ENCODE peak calls at places on chromosomes 7 and 10, in four cellular contexts. B is heart right ventricle, Z is fibroblast of pulmonary artery, K is tibial artery. N is an unnamed sample.

GRCh38 chr10:103858360-103858759 is 3.0 kb upstream of the SH3PXD2A start:
- DNase-seq in B (no peak), Z (no peak), K (no peak), N (no peak)

GRCh38 chr7:495326-495725 is 24.3 kb downstream of the PDGFA start:
- DNase-seq in B (no peak), Z (no peak), K (peak), N (no peak)

GRCh38 chr7:107605223-107605815 is 25.3 kb downstream of the BCAP29 start:
- DNase-seq in B (no peak), Z (no peak), K (no peak), N (no peak)

GRCh38 chr7:26195182-26195581 is 5.4 kb downstream of the HNRNPA2B1 start:
- DNase-seq in B (no peak), Z (no peak), K (no peak), N (no peak)

GRCh38 chr7:109699661-109700060 is 1130.0 kb downstream of the DNAJB9 start:
- DNase-seq in B (no peak), Z (no peak), K (no peak), N (no peak)

GRCh38 chr7:137879357-137880158 is 32.8 kb upstream of the DGKI start:
- DNase-seq in B (no peak), Z (peak), K (no peak), N (no peak)

GRCh38 chr7:111092406-111093160 is 1.7 kb downstream of the LRRN3 start:
- DNase-seq in B (no peak), Z (no peak), K (no peak), N (no peak)

GRCh38 chr7:25093268-25093802 is 31.7 kb downstream of the CYCS start:
- DNase-seq in B (peak), Z (peak), K (no peak), N (peak)

GRCh38 chr10:14186245-14186644 is 144.5 kb downstream of the FRMD4A start:
- DNase-seq in B (no peak), Z (no peak), K (no peak), N (peak)

GRCh38 chr7:112400141-112400540 is 50.1 kb upstream of the IFRD1 start:
- DNase-seq in B (no peak), Z (peak), K (no peak), N (peak)

GRCh38 chr10:63416376-63416775 is 49.4 kb downstream of the JMJD1C start:
- DNase-seq in B (no peak), Z (no peak), K (no peak), N (peak)

GRCh38 chr7:10802526-10802925 is 171.1 kb upstream of the PHF14 start:
- DNase-seq in B (no peak), Z (peak), K (no peak), N (peak)

GRCh38 chr7:76318488-76319353 is 16.2 kb downstream of the HSPB1 start:
- DNase-seq in B (peak), Z (peak), K (peak), N (peak)

GRCh38 chr10:132926070-132926469 is 16.3 kb downstream of the CFAP46 start:
- DNase-seq in B (no peak), Z (no peak), K (no peak), N (no peak)

GRCh38 chr7:78165454-78165853 is 366.9 kb downstream of the PHTF2 start:
- DNase-seq in B (no peak), Z (no peak), K (no peak), N (no peak)

GRCh38 chr7:41886906-41887311 is 184.0 kb upstream of the INHBA start:
- DNase-seq in B (no peak), Z (peak), K (peak), N (peak)

GRCh38 chr10:118496525-118496924 is 98.9 kb downstream of the PRLHR start:
- DNase-seq in B (no peak), Z (no peak), K (no peak), N (no peak)

GRCh38 chr10:128137877-128138276 is 11.7 kb upstream of the MKI67 start:
- DNase-seq in B (no peak), Z (no peak), K (no peak), N (no peak)

GRCh38 chr7:6556196-6556595 is 4.9 kb upstream of the GRID2IP start:
- DNase-seq in B (no peak), Z (no peak), K (no peak), N (no peak)

GRCh38 chr7:41029072-41029492 is 673.8 kb downstream of the INHBA start:
- DNase-seq in B (no peak), Z (peak), K (no peak), N (peak)

GRCh38 chr7:48875300-48875916 is 48.9 kb upstream of the CDC14C start:
- DNase-seq in B (peak), Z (peak), K (no peak), N (peak)

GRCh38 chr10:119616879-119617580 is 20.3 kb upstream of the TIAL1 start:
- DNase-seq in B (peak), Z (peak), K (no peak), N (peak)

GRCh38 chr7:92868683-92869293 is 32.4 kb upstream of the CDK6 start:
- DNase-seq in B (no peak), Z (no peak), K (no peak), N (no peak)

GRCh38 chr7:41007351-41007751 is 695.5 kb downstream of the INHBA start:
- DNase-seq in B (no peak), Z (no peak), K (no peak), N (peak)

GRCh38 chr7:85070967-85071628 is 115.8 kb downstream of the SEMA3D start:
- DNase-seq in B (no peak), Z (peak), K (no peak), N (peak)

GRCh38 chr7:259751-260405 is 30.1 kb upstream of the FOXL3 start:
- DNase-seq in B (no peak), Z (no peak), K (peak), N (no peak)

GRCh38 chr10:84348860-84349259 is 20.5 kb downstream of the CCSER2 start:
- DNase-seq in B (no peak), Z (peak), K (no peak), N (peak)

GRCh38 chr10:19961076-19961811 is 145.0 kb downstream of the PLXDC2 start:
- DNase-seq in B (no peak), Z (no peak), K (no peak), N (no peak)

GRCh38 chr7:144736880-144737493 is 98.9 kb downstream of the TPK1 start:
- DNase-seq in B (no peak), Z (no peak), K (no peak), N (no peak)

GRCh38 chr10:63627376-63627775 is 106.2 kb downstream of the REEP3 start:
- DNase-seq in B (no peak), Z (peak), K (no peak), N (peak)

GRCh38 chr7:39413866-39414668 is 152.1 kb upstream of the YAE1 start:
- DNase-seq in B (peak), Z (peak), K (no peak), N (peak)
- TF ChIP-seq CTCF in B (no peak), Z (no peak), K (no peak), N (no peak)

DNA sequence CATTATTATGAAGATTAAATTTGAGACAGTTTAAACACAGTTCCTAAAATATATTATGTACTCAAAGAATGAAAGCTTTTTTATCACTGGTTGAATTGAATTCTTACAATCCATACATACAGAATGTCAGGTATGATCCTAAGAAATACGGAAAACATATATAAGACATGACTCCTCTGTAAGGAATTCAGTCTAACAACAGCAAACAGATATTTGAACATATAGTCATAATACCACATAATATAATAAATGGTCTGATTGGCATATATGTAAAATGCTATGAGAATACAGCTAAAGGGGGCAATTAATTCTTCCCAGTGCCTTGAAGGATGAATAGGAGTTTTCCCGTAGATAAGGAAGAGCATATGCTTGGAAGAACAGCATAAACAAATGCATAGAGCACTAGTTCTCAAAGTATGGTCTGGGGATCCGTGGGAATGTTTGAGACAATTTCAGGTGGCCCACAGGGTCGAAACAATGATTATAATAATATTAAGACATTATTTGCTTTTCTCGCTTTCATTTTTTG is 10.6 kb upstream of the ARID5B start:
- DNase-seq in B (no peak), Z (no peak), K (no peak), N (no peak)
- H3K4me3 ChIP-seq in B (no peak), Z (no peak), K (no peak), N (no peak)

DNA sequence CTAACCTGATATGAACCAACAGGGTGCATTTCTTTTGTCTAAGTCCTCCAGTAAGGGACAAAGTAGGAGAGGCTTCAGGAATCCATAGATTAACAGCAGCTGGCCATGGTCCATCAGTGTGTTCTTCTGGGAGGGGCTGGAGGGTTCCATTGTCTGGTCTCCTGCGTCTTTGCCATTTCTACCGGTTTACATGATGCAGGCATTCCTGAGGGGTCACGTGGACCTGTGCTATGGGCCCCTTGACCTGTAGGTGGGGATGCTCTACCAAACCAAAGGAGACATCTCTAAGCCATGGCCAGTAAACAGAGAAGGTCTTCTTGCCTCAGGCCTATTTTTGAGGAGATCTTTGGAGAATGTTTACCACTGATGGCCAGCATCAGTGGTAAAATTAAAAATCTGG is 28.7 kb upstream of the HABP2 start:
- DNase-seq in B (no peak), Z (no peak), K (peak), N (no peak)
- TF ChIP-seq CTCF in B (no peak), Z (no peak), K (no peak), N (no peak)

DNA sequence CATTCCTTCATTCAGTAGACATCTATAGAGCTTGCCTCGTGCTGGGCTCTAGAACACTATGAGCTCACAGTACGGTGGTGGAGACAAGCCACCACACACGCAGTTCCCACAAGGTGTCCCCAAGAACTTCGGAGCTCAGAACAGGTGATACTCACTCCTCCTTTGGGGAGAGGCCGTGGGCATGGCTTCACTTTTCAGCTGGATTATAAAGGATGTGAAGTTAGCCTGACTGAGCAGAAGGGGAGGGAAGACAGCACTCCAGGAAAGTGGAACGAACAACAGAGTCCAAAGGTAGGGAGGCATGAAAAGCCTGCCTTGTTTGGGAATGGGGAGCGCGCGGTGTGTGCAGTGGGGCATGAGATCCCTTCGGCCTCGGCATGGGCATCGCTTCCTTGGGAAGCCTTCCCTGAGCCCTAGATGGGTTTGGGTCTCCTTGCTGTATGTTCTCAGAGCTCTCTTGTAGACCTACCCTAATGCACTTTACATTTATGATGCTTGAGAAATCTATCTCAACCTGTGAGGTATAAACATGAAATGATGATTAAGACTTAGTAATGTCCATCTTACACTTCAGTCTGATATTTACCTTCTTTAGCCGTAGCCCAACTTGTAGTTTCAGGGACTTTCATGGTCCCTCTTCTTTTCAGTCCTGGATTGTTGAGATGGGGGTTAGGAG is 852 bp upstream of the OGA start:
- DNase-seq in B (no peak), Z (no peak), K (no peak), N (no peak)
- H3K4me3 ChIP-seq in B (peak), Z (peak), K (peak), N (peak)

DNA sequence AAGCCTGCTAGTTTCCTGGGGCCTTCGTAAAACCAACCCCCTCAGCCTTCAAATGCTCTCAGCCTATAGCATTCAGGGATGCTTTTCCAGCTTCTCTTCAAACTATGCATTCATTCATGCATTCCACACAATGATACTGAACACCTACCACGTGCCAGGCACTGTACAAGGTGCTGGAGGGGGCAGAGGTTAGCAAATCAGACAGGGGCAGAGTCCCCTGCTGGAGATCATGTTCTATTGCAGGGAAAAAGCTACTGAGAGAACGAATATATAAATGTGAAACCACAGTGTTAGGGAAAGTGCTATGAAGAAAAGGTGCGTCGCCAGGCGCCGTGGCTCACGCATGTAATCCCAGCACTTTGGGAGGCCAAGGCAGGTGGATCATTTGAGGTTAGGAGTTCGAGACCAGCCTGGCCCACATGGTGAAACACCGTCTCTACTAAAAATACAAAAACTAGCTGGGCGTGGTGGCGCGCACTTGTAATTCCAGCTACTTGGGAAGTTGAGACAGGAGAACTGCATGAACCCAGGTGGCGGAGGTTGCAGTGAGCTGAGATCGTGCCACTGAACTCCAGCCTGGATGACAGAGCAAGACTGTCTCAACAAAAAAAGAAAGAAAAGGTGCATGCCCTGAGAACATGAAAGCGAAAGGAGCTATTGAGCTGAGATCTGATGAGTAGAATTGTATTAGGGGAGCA is 64.6 kb upstream of the CALN1 start:
- DNase-seq in B (no peak), Z (no peak), K (no peak), N (no peak)
- TF ChIP-seq CTCF in B (no peak), Z (no peak), K (no peak), N (no peak)

DNA sequence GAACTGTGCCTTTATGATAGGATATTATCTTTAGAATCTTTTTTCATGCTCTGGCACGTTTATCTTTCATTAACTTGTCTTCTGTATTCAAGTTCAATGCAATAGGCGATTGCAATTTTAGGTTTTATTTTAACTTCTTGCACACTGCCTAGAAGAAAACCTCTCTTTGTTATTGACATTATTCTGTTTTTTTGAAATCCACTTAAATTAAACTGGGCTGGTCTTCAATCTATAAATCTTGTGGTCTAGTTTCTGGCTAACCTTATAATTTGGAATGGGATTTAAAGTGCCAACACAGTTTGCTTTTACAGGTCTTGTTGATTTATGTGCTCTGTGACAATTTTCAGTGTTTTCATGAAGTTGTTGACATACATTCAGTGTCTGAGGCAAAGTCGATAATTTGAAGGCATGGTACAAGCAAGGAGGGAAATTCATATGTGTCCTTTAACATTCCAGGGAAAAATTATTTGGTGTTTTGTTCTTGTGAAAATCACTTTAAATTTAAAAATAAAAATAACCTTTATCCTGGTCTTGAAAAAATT is 240.9 kb downstream of the KIAA1217 start:
- DNase-seq in B (no peak), Z (no peak), K (no peak), N (no peak)
- H3K4me3 ChIP-seq in B (no peak), Z (peak), K (no peak), N (no peak)

GRCh38 chr7:147658392-147658791 is 932.2 kb upstream of the C7orf33 start:
- DNase-seq in B (no peak), Z (no peak), K (no peak), N (no peak)

GRCh38 chr7:147651601-147652000 is 939.0 kb upstream of the C7orf33 start:
- DNase-seq in B (no peak), Z (no peak), K (no peak), N (no peak)

GRCh38 chr7:147650991-147651390 is 939.6 kb upstream of the C7orf33 start:
- DNase-seq in B (no peak), Z (no peak), K (no peak), N (no peak)

DNA sequence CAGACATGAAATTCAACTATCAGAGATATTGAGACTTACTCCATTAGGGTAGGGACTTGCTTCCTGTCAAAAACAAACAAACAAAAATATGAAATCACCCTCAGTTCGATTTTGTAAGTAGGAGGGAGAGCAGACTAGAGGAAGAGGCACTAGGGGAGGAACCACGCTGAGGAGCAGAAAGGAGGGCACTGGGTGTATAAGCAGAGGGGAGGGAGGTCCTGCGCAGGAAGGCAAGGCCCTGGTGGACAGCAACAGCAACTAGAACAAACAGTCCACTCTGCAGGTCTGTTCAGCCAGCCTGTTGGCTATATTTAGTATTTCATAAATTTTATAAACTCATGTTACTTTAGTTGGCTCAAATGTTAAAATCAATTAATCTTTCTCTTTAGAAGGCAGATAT is 937.1 kb upstream of the C7orf33 start:
- DNase-seq in B (no peak), Z (no peak), K (no peak), N (no peak)
- TF ChIP-seq CTCF in B (no peak), Z (no peak), K (no peak), N (no peak)